ENCODE peak calls at places on chromosomes 4 and X, in ten cellular contexts. S, W, P, J, M, U, Z, B, A and Q are unnamed samples.

GRCh38 chrX:133670394-133670793 is 255.1 kb upstream of the GPC4 start:
- DNase-seq in S (peak), W (no peak), P (peak), J (no peak), M (no peak), U (peak), Z (no peak), B (peak), A (no peak), Q (no peak)

GRCh38 chr4:56612282-56612681 is 68.8 kb downstream of the HOPX start:
- DNase-seq in S (no peak), W (no peak), P (no peak), J (no peak), M (no peak), U (no peak), Z (no peak), B (no peak), A (no peak), Q (no peak)

GRCh38 chr4:155966661-155967060 is 13.0 kb upstream of the CTSO start:
- DNase-seq in S (no peak), W (no peak), P (no peak), J (no peak), M (no peak), U (no peak), Z (no peak), B (no peak), A (no peak), Q (no peak)

GRCh38 chr4:7328913-7329638 is 105.7 kb downstream of the PSAPL1 start:
- DNase-seq in S (no peak), W (peak), P (peak), J (no peak), M (no peak), U (peak), Z (peak), B (no peak), A (no peak), Q (peak)

GRCh38 chrX:150680974-150681373 is 12.2 kb upstream of the MTMR1 start:
- DNase-seq in S (peak), W (no peak), P (peak), J (no peak), M (no peak), U (no peak), Z (peak), B (peak), A (no peak), Q (peak)

GRCh38 chrX:132389480-132389879 is 99.4 kb downstream of the MBNL3 start:
- DNase-seq in S (no peak), W (no peak), P (no peak), J (no peak), M (no peak), U (no peak), Z (no peak), B (no peak), A (no peak), Q (no peak)

GRCh38 chrX:3286196-3286920 is 60.1 kb downstream of the MXRA5 start:
- DNase-seq in S (peak), W (peak), P (no peak), J (no peak), M (no peak), U (peak), Z (no peak), B (no peak), A (no peak), Q (peak)

GRCh38 chr4:36310793-36311192 is 29.4 kb downstream of the DTHD1 start:
- DNase-seq in S (no peak), W (no peak), P (no peak), J (no peak), M (no peak), U (no peak), Z (no peak), B (no peak), A (no peak), Q (no peak)

GRCh38 chrX:110284159-110284558 is 33.7 kb downstream of the AMMECR1 start:
- DNase-seq in S (peak), W (no peak), P (no peak), J (no peak), M (no peak), U (peak), Z (no peak), B (no peak), A (no peak), Q (no peak)

GRCh38 chrX:78105944-78106650 is 2.0 kb downstream of the PGK1 start:
- DNase-seq in S (no peak), W (no peak), P (no peak), J (no peak), M (no peak), U (no peak), Z (no peak), B (no peak), A (no peak), Q (no peak)

GRCh38 chr4:83558059-83558648 is 22.2 kb downstream of the GPAT3 start:
- DNase-seq in S (no peak), W (no peak), P (no peak), J (no peak), M (no peak), U (no peak), Z (no peak), B (no peak), A (no peak), Q (no peak)

GRCh38 chrX:132216283-132216682 is 3.0 kb downstream of the RAP2C start:
- DNase-seq in S (no peak), W (no peak), P (no peak), J (no peak), M (no peak), U (no peak), Z (no peak), B (no peak), A (no peak), Q (peak)

GRCh38 chrX:72308566-72309296 is 3.0 kb upstream of the CITED1 start:
- DNase-seq in S (peak), W (no peak), P (peak), J (peak), M (peak), U (no peak), Z (peak), B (peak), A (peak), Q (no peak)

GRCh38 chrX:106940068-106940467 is 19.9 kb downstream of the CLDN2 start:
- DNase-seq in S (no peak), W (no peak), P (no peak), J (no peak), M (no peak), U (no peak), Z (no peak), B (no peak), A (no peak), Q (no peak)

GRCh38 chr4:8320386-8320750 is 50.8 kb downstream of the HTRA3 start:
- DNase-seq in S (no peak), W (no peak), P (no peak), J (no peak), M (no peak), U (no peak), Z (no peak), B (peak), A (no peak), Q (no peak)

GRCh38 chrX:93695981-93696380 is 22.0 kb downstream of the FAM133A start:
- DNase-seq in S (no peak), W (no peak), P (no peak), J (no peak), M (no peak), U (no peak), Z (no peak), B (no peak), A (no peak), Q (no peak)

GRCh38 chr4:53908661-53909078 is 155.7 kb downstream of the CHIC2 start:
- DNase-seq in S (peak), W (peak), P (peak), J (no peak), M (no peak), U (peak), Z (peak), B (peak), A (no peak), Q (peak)

GRCh38 chrX:75038925-75039324 is 113.7 kb upstream of the NEXMIF start:
- DNase-seq in S (no peak), W (no peak), P (peak), J (no peak), M (no peak), U (no peak), Z (no peak), B (no peak), A (no peak), Q (no peak)